ENCODE peak calls at places on chromosomes 16 and 17, in four cellular contexts. One of them, this sample, is unnamed. For H3K4me1 and H3K27me3, the result is how much of the 10 kb centered on the place peaks cover.

GRCh38 chr17:60371818-60372510 is 20.0 kb downstream of the USP32 start:
- DNase-seq in esophagus squamous epithelium: no peak
- DNase-seq in left ventricle myocardium inferior: no peak
- DNase-seq in Karpas-422: no peak
- DNase-seq in this sample: no peak

GRCh38 chr17:55717898-55718735 is 4.5 kb downstream of the TMEM100 start:
- DNase-seq in left ventricle myocardium inferior: peak
- DNase-seq in Karpas-422: peak
- DNase-seq in esophagus squamous epithelium: no peak
- DNase-seq in this sample: peak

GRCh38 chr16:4411684-4412083 is 4.7 kb downstream of the CORO7 start:
- DNase-seq in esophagus squamous epithelium: no peak
- DNase-seq in left ventricle myocardium inferior: peak
- DNase-seq in Karpas-422: no peak
- DNase-seq in this sample: no peak

GRCh38 chr16:31480851-31481250 is 2.1 kb upstream of the SLC5A2 start:
- DNase-seq in esophagus squamous epithelium: no peak
- DNase-seq in Karpas-422: no peak
- DNase-seq in left ventricle myocardium inferior: peak
- DNase-seq in this sample: no peak

GRCh38 chr17:75763613-75764416 is 1.2 kb downstream of the GALK1 start:
- DNase-seq in left ventricle myocardium inferior: no peak
- DNase-seq in Karpas-422: no peak
- DNase-seq in esophagus squamous epithelium: no peak
- DNase-seq in this sample: no peak

GRCh38 chr16:87956169-87956770 is 5.0 kb downstream of the BANP start:
- DNase-seq in Karpas-422: no peak
- DNase-seq in left ventricle myocardium inferior: peak
- DNase-seq in esophagus squamous epithelium: no peak
- DNase-seq in this sample: no peak

GRCh38 chr16:88560722-88561484 is 9.3 kb upstream of the ZC3H18 start:
- DNase-seq in esophagus squamous epithelium: no peak
- DNase-seq in Karpas-422: peak
- DNase-seq in left ventricle myocardium inferior: no peak
- DNase-seq in this sample: no peak

GRCh38 chr16:84455031-84455430 is 49.4 kb downstream of the MEAK7 start:
- DNase-seq in Karpas-422: no peak
- DNase-seq in left ventricle myocardium inferior: no peak
- DNase-seq in esophagus squamous epithelium: no peak
- DNase-seq in this sample: no peak

GRCh38 chr17:49015924-49016774 is 19.0 kb downstream of the IGF2BP1 start:
- DNase-seq in left ventricle myocardium inferior: no peak
- DNase-seq in Karpas-422: no peak
- DNase-seq in esophagus squamous epithelium: no peak
- DNase-seq in this sample: no peak

GRCh38 chr17:9240659-9241370 is 219.5 kb downstream of the NTN1 start:
- DNase-seq in esophagus squamous epithelium: no peak
- DNase-seq in Karpas-422: no peak
- DNase-seq in left ventricle myocardium inferior: peak
- DNase-seq in this sample: peak

GRCh38 chr17:78184868-78185267 is 2.0 kb downstream of the TK1 start:
- DNase-seq in left ventricle myocardium inferior: no peak
- DNase-seq in esophagus squamous epithelium: no peak
- DNase-seq in Karpas-422: no peak
- DNase-seq in this sample: no peak
- H3K4me1 ChIP-seq in left ventricle myocardium inferior: under half
- H3K4me1 ChIP-seq in esophagus squamous epithelium: under half
- H3K4me1 ChIP-seq in Karpas-422: under half
- H3K4me1 ChIP-seq in this sample: under half

GRCh38 chr16:25317732-25318316 is 60.2 kb upstream of the ZKSCAN2 start:
- DNase-seq in Karpas-422: no peak
- DNase-seq in esophagus squamous epithelium: no peak
- DNase-seq in left ventricle myocardium inferior: no peak
- DNase-seq in this sample: no peak
- H3K4me3 ChIP-seq in Karpas-422: no peak
- H3K4me3 ChIP-seq in esophagus squamous epithelium: no peak
- H3K4me3 ChIP-seq in left ventricle myocardium inferior: no peak
- H3K4me3 ChIP-seq in this sample: no peak

DNA sequence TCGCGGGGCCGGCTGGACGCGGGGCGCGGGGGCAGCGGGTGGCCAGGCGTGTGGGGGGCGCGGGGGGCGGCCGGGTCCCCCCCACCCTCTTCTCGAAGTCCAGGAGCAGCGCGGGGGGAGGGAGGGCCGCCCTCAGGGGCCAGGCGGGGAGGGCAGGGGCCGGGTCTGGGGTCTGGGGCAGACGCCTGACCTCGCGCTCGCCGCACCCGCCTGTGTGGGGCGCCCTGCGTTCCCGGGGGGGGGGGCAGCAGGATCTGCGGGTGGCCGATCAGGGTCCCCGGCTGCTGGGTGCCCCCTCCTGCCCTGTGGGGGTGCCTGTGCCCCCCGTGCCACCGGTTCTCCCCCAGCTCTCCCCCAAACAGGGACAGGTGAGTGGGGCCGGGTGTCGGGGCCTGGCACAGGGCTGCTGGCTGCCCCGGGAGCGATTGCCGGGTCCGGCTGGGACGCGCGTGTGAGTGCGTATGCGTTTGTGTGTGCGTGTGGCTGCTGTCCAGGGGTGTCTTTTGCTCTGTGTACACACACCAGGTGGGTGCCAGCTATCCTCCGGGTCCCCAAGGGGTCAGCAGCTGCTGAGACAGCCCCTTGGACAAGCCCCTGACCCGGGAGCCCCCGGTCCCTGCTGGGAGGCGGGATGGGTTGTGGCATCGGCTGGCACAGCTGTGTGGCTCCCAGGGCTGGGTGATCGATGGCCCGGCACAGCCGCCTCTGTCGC is 663 bp downstream of the PRR35 start:
- DNase-seq in left ventricle myocardium inferior: no peak
- DNase-seq in esophagus squamous epithelium: no peak
- DNase-seq in Karpas-422: no peak
- DNase-seq in this sample: no peak
- H3K27me3 ChIP-seq in left ventricle myocardium inferior: half or more
- H3K27me3 ChIP-seq in esophagus squamous epithelium: half or more
- H3K27me3 ChIP-seq in Karpas-422: under half
- H3K27me3 ChIP-seq in this sample: under half

GRCh38 chr17:21199856-21200255 is 14.1 kb downstream of the TMEM11 start:
- DNase-seq in esophagus squamous epithelium: no peak
- DNase-seq in Karpas-422: no peak
- DNase-seq in left ventricle myocardium inferior: no peak
- DNase-seq in this sample: no peak
- H3K4me1 ChIP-seq in esophagus squamous epithelium: half or more
- H3K4me1 ChIP-seq in Karpas-422: under half
- H3K4me1 ChIP-seq in left ventricle myocardium inferior: half or more
- H3K4me1 ChIP-seq in this sample: under half

DNA sequence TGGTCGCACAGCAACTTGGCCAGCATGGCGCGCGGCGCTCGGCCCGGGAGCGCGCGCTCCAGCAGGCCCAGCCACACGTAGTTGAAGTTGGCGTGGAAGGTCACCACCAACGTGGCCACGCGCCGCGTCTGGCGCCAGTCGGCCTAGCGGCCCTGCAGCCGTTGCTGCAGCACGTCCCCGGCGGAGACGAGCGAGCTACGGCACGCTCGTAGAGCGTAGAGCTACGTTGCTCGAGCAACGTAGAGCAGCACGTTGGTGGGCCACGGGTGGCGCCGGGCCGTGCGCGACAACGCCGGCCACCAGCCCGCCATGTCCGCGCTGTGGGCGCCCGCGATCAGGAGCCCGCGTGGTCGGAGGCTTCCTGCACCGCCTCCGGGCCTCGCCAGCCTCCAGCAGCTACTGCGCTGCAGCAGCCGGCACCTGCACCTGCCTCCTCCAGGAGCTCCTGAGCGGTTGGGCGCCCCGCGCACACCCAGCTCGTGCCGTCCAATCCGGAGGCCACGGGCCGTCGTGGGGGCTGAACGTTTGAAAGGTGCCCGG is 13.4 kb upstream of the SULT1A1 start:
- DNase-seq in Karpas-422: peak
- DNase-seq in left ventricle myocardium inferior: peak
- DNase-seq in esophagus squamous epithelium: no peak
- DNase-seq in this sample: no peak
- H3K4me3 ChIP-seq in Karpas-422: peak
- H3K4me3 ChIP-seq in left ventricle myocardium inferior: peak
- H3K4me3 ChIP-seq in esophagus squamous epithelium: peak
- H3K4me3 ChIP-seq in this sample: peak

DNA sequence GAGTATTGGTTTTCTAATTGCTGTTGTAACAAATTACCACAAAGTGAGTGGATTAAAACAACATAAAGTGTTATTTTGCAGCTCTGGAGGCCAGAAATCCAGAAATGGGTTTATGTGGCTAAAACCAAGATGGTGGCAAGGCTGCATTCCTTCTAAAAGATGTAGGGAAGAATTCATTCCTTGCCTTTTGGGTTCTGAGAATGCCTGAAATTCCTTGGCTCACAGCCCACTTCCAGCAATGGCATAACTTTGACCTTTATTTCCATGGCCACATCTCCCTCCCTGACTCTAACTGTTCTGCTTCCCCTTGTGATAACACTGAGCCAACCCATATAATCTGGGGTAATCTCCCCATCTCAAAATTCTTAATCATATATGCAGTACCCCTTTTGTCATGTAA is 269.6 kb upstream of the RPL38 start:
- DNase-seq in Karpas-422: no peak
- DNase-seq in esophagus squamous epithelium: no peak
- DNase-seq in left ventricle myocardium inferior: no peak
- DNase-seq in this sample: no peak
- H3K27me3 ChIP-seq in Karpas-422: under half
- H3K27me3 ChIP-seq in esophagus squamous epithelium: under half
- H3K27me3 ChIP-seq in left ventricle myocardium inferior: half or more
- H3K27me3 ChIP-seq in this sample: under half

DNA sequence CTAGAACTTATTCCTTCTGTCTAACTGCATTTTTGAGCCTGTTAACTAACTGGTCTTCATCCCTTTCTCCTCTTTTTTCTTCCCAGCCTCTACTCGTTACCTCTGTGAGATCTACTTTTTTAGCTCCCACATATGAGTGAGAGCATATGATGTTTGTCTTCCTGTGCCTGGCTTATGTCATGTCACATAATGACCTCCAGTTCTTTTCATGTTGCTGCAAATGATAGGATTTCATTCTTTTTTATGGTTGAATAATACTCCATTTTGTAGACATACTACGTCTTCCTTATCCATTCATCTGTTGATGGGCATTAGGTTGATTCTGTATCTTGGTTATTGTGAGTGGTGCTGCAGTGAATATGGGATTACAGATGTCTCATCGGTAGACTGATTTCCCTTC is 184.7 kb downstream of the PRKCA start:
- DNase-seq in left ventricle myocardium inferior: no peak
- DNase-seq in esophagus squamous epithelium: no peak
- DNase-seq in Karpas-422: no peak
- DNase-seq in this sample: no peak
- H3K4me1 ChIP-seq in left ventricle myocardium inferior: under half
- H3K4me1 ChIP-seq in esophagus squamous epithelium: under half
- H3K4me1 ChIP-seq in Karpas-422: under half
- H3K4me1 ChIP-seq in this sample: under half